ENCODE peak calls at places on chromosomes 4 and X, in five cellular contexts. X is M059J, U is HT-29, D is cardiac muscle cell, S is Karpas-422. Z is an unnamed sample.

GRCh38 chr4:101367201-101367600 is 19.9 kb upstream of the PPP3CA start:
- DNase-seq in X (peak; percentile 80), U (no peak), D (no peak), S (no peak), Z (no peak)

GRCh38 chr4:49032440-49033161 is 46.5 kb downstream of the CWH43 start:
- DNase-seq in X (peak; percentile 35), U (peak; percentile 65), D (no peak), S (peak; percentile 75), Z (peak; percentile 32)

GRCh38 chr4:141524116-141524515 is 112.3 kb upstream of the IL15 start:
- DNase-seq in X (no peak), U (no peak), D (no peak), S (no peak), Z (no peak)

GRCh38 chrX:63918611-63919010 is 133.6 kb upstream of the ARHGEF9 start:
- DNase-seq in X (peak; percentile 59), U (peak; percentile 49), D (peak; percentile 28), S (peak; percentile 58), Z (no peak)

GRCh38 chrX:12657433-12657832 is 133.8 kb upstream of the PRPS2 start:
- DNase-seq in X (no peak), U (no peak), D (no peak), S (no peak), Z (no peak)

GRCh38 chrX:14497184-14497666 is 32.1 kb upstream of the GLRA2 start:
- DNase-seq in X (peak; percentile 46), U (no peak), D (no peak), S (no peak), Z (no peak)

GRCh38 chr4:70703695-70704332 is 15.5 kb downstream of the UTP3 start:
- DNase-seq in X (peak; percentile 51), U (peak; percentile 82), D (no peak), S (no peak), Z (peak; percentile 37)

GRCh38 chr4:85514783-85515182 is 39.8 kb downstream of the ARHGAP24 start:
- DNase-seq in X (no peak), U (no peak), D (no peak), S (no peak), Z (no peak)

GRCh38 chr4:128444544-128445302 is 157.1 kb upstream of the PGRMC2 start:
- DNase-seq in X (no peak), U (no peak), D (no peak), S (no peak), Z (no peak)

GRCh38 chr4:122329876-122330595 is 48.8 kb upstream of the ADAD1 start:
- DNase-seq in X (peak; percentile 42), U (no peak), D (no peak), S (no peak), Z (no peak)

Z was measured in LoVo.